ENCODE peak calls at places on chromosome 19, in ten cellular contexts. J is left ventricle myocardium inferior; R is activated CD8-positive, alpha-beta memory T cell treated with anti-CD3 and anti-CD28 coated beads for 48 hours; B is GOT3; S is psoas muscle; V is naive B cell; T is NCI-H446 treated with DMSO at 0.1 percent for 48 hours; M is dorsolateral prefrontal cortex; U is Calu3; X is T1000. L is an unnamed sample.

GRCh38 chr19:4622695-4623421 is 16.5 kb upstream of the TNFAIP8L1 start:
- DNase-seq in J (no peak), R (no peak), B (no peak), S (no peak), V (no peak), T (no peak), M (no peak), U (no peak), X (no peak), L (no peak)

GRCh38 chr19:17441241-17442135 is 7.0 kb downstream of the TMEM221 start:
- DNase-seq in J (no peak), R (no peak), B (no peak), S (no peak), V (no peak), T (no peak), M (no peak), U (no peak), X (no peak), L (no peak)

GRCh38 chr19:38736413-38737280 is 7.6 kb downstream of the CAPN12 start:
- DNase-seq in J (no peak), R (no peak), B (no peak), S (no peak), V (peak; percentile 52), T (no peak), M (no peak), U (peak; percentile 80), X (no peak), L (no peak)

GRCh38 chr19:34082289-34083077 is 89.8 kb upstream of the LSM14A start:
- DNase-seq in J (no peak), R (no peak), B (no peak), S (no peak), V (no peak), T (no peak), M (no peak), U (no peak), X (no peak), L (no peak)

GRCh38 chr19:35843676-35844481 is 8.4 kb downstream of the NPHS1 start:
- DNase-seq in J (no peak), R (no peak), B (no peak), S (no peak), V (no peak), T (no peak), M (no peak), U (no peak), X (no peak), L (no peak)

GRCh38 chr19:36140289-36141038 is 598 bp downstream of the CAPNS1 start:
- DNase-seq in J (peak; percentile 28), R (peak; percentile 7), B (no peak), S (peak; percentile 35), V (peak; percentile 62), T (peak; percentile 33), M (peak; percentile 46), U (peak; percentile 63), X (peak; percentile 56), L (peak; percentile 71)

GRCh38 chr19:49664171-49665070 is 1.2 kb downstream of the IRF3 start:
- DNase-seq in J (peak; percentile 89), R (peak; percentile 77), B (peak; percentile 44), S (peak; percentile 89), V (peak; percentile 74), T (peak; percentile 25), M (peak; percentile 94), U (peak; percentile 96), X (peak; percentile 68), L (no peak)

GRCh38 chr19:58356971-58357797 is 3.9 kb upstream of the A1BG start:
- DNase-seq in J (no peak), R (no peak), B (no peak), S (no peak), V (no peak), T (no peak), M (no peak), U (no peak), X (no peak), L (no peak)

GRCh38 chr19:29680447-29680846 is 15.2 kb downstream of the PLEKHF1 start:
- DNase-seq in J (peak; percentile 53), R (peak; percentile 75), B (no peak), S (peak; percentile 71), V (peak; percentile 71), T (no peak), M (no peak), U (no peak), X (no peak), L (no peak)

GRCh38 chr19:56751078-56751489 is 79.5 kb upstream of the ZNF835 start:
- DNase-seq in J (no peak), R (no peak), B (no peak), S (no peak), V (no peak), T (no peak), M (peak; percentile 89), U (no peak), X (no peak), L (no peak)

GRCh38 chr19:35946203-35946602 is 10.0 kb downstream of the LRFN3 start:
- DNase-seq in J (no peak), R (no peak), B (no peak), S (no peak), V (no peak), T (no peak), M (no peak), U (no peak), X (no peak), L (no peak)

GRCh38 chr19:37695144-37695899 is 24.2 kb downstream of the ZNF607 start:
- DNase-seq in J (no peak), R (no peak), B (no peak), S (no peak), V (no peak), T (no peak), M (no peak), U (no peak), X (no peak), L (no peak)

GRCh38 chr19:53916004-53916403 is 6.9 kb downstream of the CACNG7 start:
- DNase-seq in J (no peak), R (no peak), B (no peak), S (no peak), V (no peak), T (no peak), M (no peak), U (no peak), X (no peak), L (no peak)

GRCh38 chr19:44005968-44006367 is 3.2 kb downstream of the ZNF230 start:
- DNase-seq in J (no peak), R (no peak), B (no peak), S (no peak), V (no peak), T (no peak), M (no peak), U (no peak), X (no peak), L (no peak)

GRCh38 chr19:51514866-51515481 is 13.4 kb upstream of the SIGLEC12 start:
- DNase-seq in J (no peak), R (no peak), B (no peak), S (no peak), V (peak; percentile 45), T (no peak), M (no peak), U (peak; percentile 56), X (no peak), L (peak; percentile 8)

GRCh38 chr19:35154535-35155406 is at the start of gene FXYD5:
- DNase-seq in J (peak; percentile 72), R (peak; percentile 68), B (peak; percentile 48), S (peak; percentile 74), V (peak; percentile 55), T (no peak), M (no peak), U (peak; percentile 83), X (peak; percentile 34), L (peak; percentile 66)

GRCh38 chr19:48807590-48808308 is 3.1 kb downstream of the BCAT2 start:
- DNase-seq in J (no peak), R (no peak), B (no peak), S (no peak), V (no peak), T (no peak), M (no peak), U (no peak), X (no peak), L (no peak)

GRCh38 chr19:32606289-32606688 is 25.3 kb downstream of the PDCD5 start:
- DNase-seq in J (no peak), R (no peak), B (no peak), S (no peak), V (no peak), T (no peak), M (no peak), U (no peak), X (no peak), L (no peak)

GRCh38 chr19:46861691-46862503 is 1.1 kb downstream of the ARHGAP35 start:
- DNase-seq in J (no peak), R (no peak), B (no peak), S (no peak), V (no peak), T (no peak), M (no peak), U (peak; percentile 28), X (no peak), L (no peak)

GRCh38 chr19:1172353-1173159 is 1.5 kb downstream of the SBNO2 start:
- DNase-seq in J (no peak), R (no peak), B (no peak), S (peak; percentile 79), V (no peak), T (peak; percentile 64), M (peak; percentile 72), U (peak; percentile 48), X (no peak), L (no peak)

GRCh38 chr19:40331052-40331451 is 17.1 kb downstream of the C19orf47 start:
- DNase-seq in J (no peak), R (no peak), B (no peak), S (no peak), V (no peak), T (no peak), M (no peak), U (no peak), X (no peak), L (no peak)

GRCh38 chr19:15562861-15563260 is 52.2 kb upstream of the CYP4F8 start:
- DNase-seq in J (no peak), R (no peak), B (no peak), S (no peak), V (no peak), T (no peak), M (no peak), U (peak; percentile 49), X (no peak), L (no peak)

GRCh38 chr19:14300281-14300680 is 81.0 kb upstream of the ADGRE5 start:
- DNase-seq in J (no peak), R (no peak), B (no peak), S (no peak), V (no peak), T (no peak), M (no peak), U (peak; percentile 10), X (no peak), L (no peak)

GRCh38 chr19:36009220-36009619 is 607 bp upstream of the SYNE4 start:
- DNase-seq in J (peak; percentile 68), R (no peak), B (no peak), S (peak; percentile 78), V (no peak), T (no peak), M (peak; percentile 81), U (peak; percentile 75), X (peak; percentile 18), L (no peak)

GRCh38 chr19:38006361-38007045 is 99.5 kb downstream of the SIPA1L3 start:
- DNase-seq in J (no peak), R (no peak), B (no peak), S (no peak), V (peak; percentile 73), T (no peak), M (no peak), U (no peak), X (no peak), L (no peak)

GRCh38 chr19:942133-942645 is 16.4 kb downstream of the ARID3A start:
- DNase-seq in J (no peak), R (no peak), B (no peak), S (no peak), V (no peak), T (no peak), M (no peak), U (no peak), X (no peak), L (no peak)

GRCh38 chr19:15466851-15467733 is 2.7 kb upstream of the RASAL3 start:
- DNase-seq in J (no peak), R (peak; percentile 31), B (no peak), S (no peak), V (no peak), T (no peak), M (no peak), U (no peak), X (no peak), L (no peak)

GRCh38 chr19:16273005-16273404 is 51.6 kb upstream of the KLF2 start:
- DNase-seq in J (peak; percentile 38), R (no peak), B (no peak), S (no peak), V (no peak), T (no peak), M (no peak), U (no peak), X (no peak), L (no peak)